ENCODE peak calls at places on chromosomes 11 and 22, in six cellular contexts. E, L, H, J, T and K are unnamed samples.

GRCh38 chr22:45842141-45842831 is 134.7 kb downstream of the WNT7B start:
- DNase-seq in E (no peak), L (peak), H (no peak), J (no peak), T (no peak), K (no peak)

GRCh38 chr11:5266609-5267008 is 3.1 kb downstream of the HBE1 start:
- DNase-seq in E (no peak), L (no peak), H (no peak), J (no peak), T (no peak), K (no peak)

GRCh38 chr11:63862923-63863322 is 24.0 kb downstream of the MARK2 start:
- DNase-seq in E (peak), L (no peak), H (no peak), J (no peak), T (no peak), K (no peak)

GRCh38 chr11:119855066-119855465 is 126.1 kb upstream of the NECTIN1 start:
- DNase-seq in E (no peak), L (no peak), H (no peak), J (no peak), T (no peak), K (no peak)

GRCh38 chr22:27394806-27395404 is 406.7 kb downstream of the MN1 start:
- DNase-seq in E (no peak), L (no peak), H (no peak), J (no peak), T (no peak), K (no peak)

GRCh38 chr11:30206249-30206996 is 24.4 kb upstream of the FSHB start:
- DNase-seq in E (no peak), L (no peak), H (no peak), J (peak), T (no peak), K (no peak)

GRCh38 chr11:101341578-101341977 is 212.0 kb upstream of the PGR start:
- DNase-seq in E (no peak), L (no peak), H (no peak), J (no peak), T (no peak), K (no peak)

GRCh38 chr22:50267591-50268390 is 2.4 kb downstream of the MAPK11 start:
- DNase-seq in E (no peak), L (peak), H (no peak), J (peak), T (peak), K (no peak)

GRCh38 chr22:45910928-45911467 is 66.0 kb downstream of the WNT7B start:
- DNase-seq in E (no peak), L (no peak), H (no peak), J (no peak), T (no peak), K (no peak)

GRCh38 chr11:27795955-27796861 is 96.0 kb upstream of the BDNF start:
- DNase-seq in E (no peak), L (no peak), H (no peak), J (no peak), T (no peak), K (no peak)

GRCh38 chr11:12087075-12087775 is 23.2 kb upstream of the MICAL2 start:
- DNase-seq in E (no peak), L (peak), H (no peak), J (no peak), T (no peak), K (peak)
- TF ChIP-seq CTCF in E (no peak), L (peak), H (no peak), J (no peak), T (no peak), K (no peak)

GRCh38 chr11:79308429-79308828 is 132.4 kb downstream of the TENM4 start:
- DNase-seq in E (no peak), L (no peak), H (no peak), J (no peak), T (no peak), K (no peak)
- TF ChIP-seq CTCF in E (no peak), L (no peak), H (no peak), J (no peak), T (no peak), K (no peak)

GRCh38 chr11:59040607-59041006 is 45.5 kb upstream of the GLYATL1B start:
- DNase-seq in E (no peak), L (no peak), H (no peak), J (no peak), T (no peak), K (no peak)
- TF ChIP-seq CTCF in E (no peak), L (no peak), H (no peak), J (no peak), T (no peak), K (no peak)

DNA sequence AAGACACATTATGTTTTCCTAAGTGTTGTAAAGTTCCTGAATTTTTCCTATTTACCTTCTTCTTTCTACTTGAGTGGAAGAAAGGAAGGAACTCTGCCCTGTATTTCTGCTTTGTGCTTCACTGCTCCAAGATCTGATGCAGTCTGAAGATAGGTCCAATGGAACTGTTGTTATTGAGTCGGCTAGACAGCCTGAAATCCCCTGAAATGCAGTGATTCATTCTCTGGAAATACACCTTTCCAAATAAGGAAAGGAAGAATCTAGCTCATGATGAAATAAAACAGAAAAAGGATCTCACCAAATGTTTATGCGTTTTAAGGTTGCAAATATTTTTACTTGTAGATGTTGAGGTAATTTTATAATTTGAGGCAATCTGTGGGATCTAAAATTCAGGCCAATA is 322.8 kb downstream of the GUCY1A2 start:
- DNase-seq in E (no peak), L (peak), H (no peak), J (no peak), T (no peak), K (no peak)
- TF ChIP-seq CTCF in E (no peak), L (no peak), H (no peak), J (no peak), T (no peak), K (no peak)

GRCh38 chr11:68351450-68352275 is 39.3 kb downstream of the LRP5 start:
- DNase-seq in E (no peak), L (no peak), H (no peak), J (no peak), T (no peak), K (no peak)
- TF ChIP-seq CTCF in E (no peak), L (no peak), H (no peak), J (no peak), T (no peak), K (no peak)